ENCODE peak calls at places on chromosomes 2 and 18, in four cellular contexts. C is coronary artery; F is uterus; V is CD8-positive, alpha-beta memory T cell. G is an unnamed sample.

GRCh38 chr2:55843096-55843991 is 80.2 kb downstream of the EFEMP1 start:
- DNase-seq in C (no peak), F (no peak), V (no peak), G (no peak)

GRCh38 chr2:205972113-205972512 is 113.9 kb downstream of the INO80D start:
- DNase-seq in C (no peak), F (no peak), V (no peak), G (no peak)

GRCh38 chr2:17543848-17544645 is 3.6 kb downstream of the VSNL1 start:
- DNase-seq in C (no peak), F (no peak), V (no peak), G (no peak)

GRCh38 chr2:238382381-238382781 is 44.3 kb upstream of the ASB1 start:
- DNase-seq in C (no peak), F (no peak), V (no peak), G (no peak)

GRCh38 chr18:12703714-12704113 is 872 bp downstream of the PSMG2 start:
- DNase-seq in C (no peak), F (no peak), V (no peak), G (no peak)

GRCh38 chr18:73407506-73407905 is 539.7 kb upstream of the NETO1 start:
- DNase-seq in C (no peak), F (peak; percentile 14), V (no peak), G (no peak)

GRCh38 chr2:144848404-144848803 is 328.5 kb upstream of the ZEB2 start:
- DNase-seq in C (no peak), F (no peak), V (no peak), G (no peak)

GRCh38 chr18:48955528-48956261 is 4.9 kb upstream of the SMAD7 start:
- DNase-seq in C (peak; percentile 88), F (peak; percentile 69), V (peak; percentile 54), G (peak; percentile 92)

GRCh38 chr2:155250800-155251199 is 552.3 kb downstream of the KCNJ3 start:
- DNase-seq in C (no peak), F (no peak), V (no peak), G (no peak)

GRCh38 chr2:218281449-218281848 is 10.9 kb downstream of the TMBIM1 start:
- DNase-seq in C (no peak), F (no peak), V (no peak), G (no peak)

GRCh38 chr2:19354417-19355022 is 3.9 kb downstream of the OSR1 start:
- DNase-seq in C (no peak), F (no peak), V (no peak), G (no peak)

GRCh38 chr2:152036611-152037469 is 62.0 kb downstream of the CACNB4 start:
- DNase-seq in C (no peak), F (peak; percentile 62), V (no peak), G (peak; percentile 71)

GRCh38 chr2:151053661-151053990 is 208.0 kb downstream of the RBM43 start:
- DNase-seq in C (no peak), F (no peak), V (no peak), G (no peak)

GRCh38 chr18:74139888-74140287 is 7.7 kb downstream of the FBXO15 start:
- DNase-seq in C (no peak), F (no peak), V (no peak), G (no peak)

GRCh38 chr2:101679801-101680487 is 17.6 kb upstream of the MAP4K4 start:
- DNase-seq in C (no peak), F (no peak), V (no peak), G (no peak)

GRCh38 chr2:47422560-47422959 is 19.6 kb downstream of the MSH2 start:
- DNase-seq in C (no peak), F (no peak), V (no peak), G (no peak)

GRCh38 chr2:233117351-233117750 is 57.2 kb downstream of the INPP5D start:
- DNase-seq in C (no peak), F (no peak), V (no peak), G (no peak)

GRCh38 chr2:218834685-218835084 is 3.1 kb upstream of the PRKAG3 start:
- DNase-seq in C (peak; percentile 54), F (no peak), V (no peak), G (peak; percentile 21)

GRCh38 chr2:134917219-134917957 is 1.2 kb upstream of the CCNT2 start:
- DNase-seq in C (peak; percentile 75), F (peak; percentile 19), V (no peak), G (no peak)

GRCh38 chr2:141534671-141535359 is 596.0 kb downstream of the LRP1B start:
- DNase-seq in C (no peak), F (no peak), V (no peak), G (no peak)

GRCh38 chr2:241645915-241646250 is 8.4 kb downstream of the ATG4B start:
- DNase-seq in C (no peak), F (no peak), V (no peak), G (no peak)

GRCh38 chr2:7456762-7457161 is 539.5 kb downstream of the RNF144A start:
- DNase-seq in C (no peak), F (no peak), V (no peak), G (no peak)

GRCh38 chr2:233643128-233643527 is 6.9 kb downstream of the UGT1A10 start:
- DNase-seq in C (no peak), F (no peak), V (no peak), G (no peak)

GRCh38 chr2:79713131-79713785 is 200.4 kb downstream of the CTNNA2 start:
- DNase-seq in C (no peak), F (no peak), V (no peak), G (no peak)

GRCh38 chr2:231047922-231048544 is 8.6 kb upstream of the PSMD1 start:
- DNase-seq in C (no peak), F (no peak), V (no peak), G (no peak)

GRCh38 chr2:150076281-150076680 is 411.2 kb downstream of the RND3 start:
- DNase-seq in C (no peak), F (no peak), V (no peak), G (no peak)

GRCh38 chr2:114025030-114025429 is 135.1 kb downstream of the ACTR3 start:
- DNase-seq in C (no peak), F (no peak), V (no peak), G (no peak)

GRCh38 chr2:85240055-85240454 is 87.7 kb downstream of the TGOLN2 start:
- DNase-seq in C (no peak), F (no peak), V (no peak), G (no peak)

GRCh38 chr2:200081221-200081620 is 125.8 kb downstream of the MAIP1 start:
- DNase-seq in C (no peak), F (no peak), V (no peak), G (no peak)

GRCh38 chr18:74698881-74699280 is 101.2 kb downstream of the ZNF407 start:
- DNase-seq in C (no peak), F (no peak), V (no peak), G (no peak)

GRCh38 chr2:165064743-165065142 is 109.4 kb upstream of the SLC38A11 start:
- DNase-seq in C (no peak), F (no peak), V (no peak), G (no peak)

GRCh38 chr2:165069131-165069530 is 113.8 kb upstream of the SLC38A11 start:
- DNase-seq in C (no peak), F (no peak), V (no peak), G (no peak)

GRCh38 chr2:165070089-165070488 is 114.8 kb upstream of the SLC38A11 start:
- DNase-seq in C (no peak), F (no peak), V (no peak), G (no peak)

GRCh38 chr2:165067958-165068612 is 112.8 kb upstream of the SLC38A11 start:
- DNase-seq in C (no peak), F (no peak), V (no peak), G (peak; percentile 76)
- H3K4me3 ChIP-seq in C (peak overlapping the region; percentile 33), F (no peak overlapping the region), V (no peak overlapping the region), G (no peak overlapping the region)

GRCh38 chr18:11002796-11003195 is 146.6 kb downstream of the PIEZO2 start:
- DNase-seq in C (no peak), F (no peak), V (no peak), G (no peak)

GRCh38 chr18:11004294-11004693 is 145.1 kb downstream of the PIEZO2 start:
- DNase-seq in C (no peak), F (no peak), V (no peak), G (no peak)

GRCh38 chr18:11004951-11005350 is 144.4 kb downstream of the PIEZO2 start:
- DNase-seq in C (no peak), F (no peak), V (no peak), G (no peak)

GRCh38 chr18:11008544-11008943 is 140.8 kb downstream of the PIEZO2 start:
- DNase-seq in C (no peak), F (no peak), V (no peak), G (no peak)

GRCh38 chr18:11005528-11005927 is 143.8 kb downstream of the PIEZO2 start:
- DNase-seq in C (no peak), F (no peak), V (no peak), G (no peak)
- H3K27ac ChIP-seq in C (no peak overlapping the region), F (no peak overlapping the region), V (no peak overlapping the region), G (no peak overlapping the region)

DNA sequence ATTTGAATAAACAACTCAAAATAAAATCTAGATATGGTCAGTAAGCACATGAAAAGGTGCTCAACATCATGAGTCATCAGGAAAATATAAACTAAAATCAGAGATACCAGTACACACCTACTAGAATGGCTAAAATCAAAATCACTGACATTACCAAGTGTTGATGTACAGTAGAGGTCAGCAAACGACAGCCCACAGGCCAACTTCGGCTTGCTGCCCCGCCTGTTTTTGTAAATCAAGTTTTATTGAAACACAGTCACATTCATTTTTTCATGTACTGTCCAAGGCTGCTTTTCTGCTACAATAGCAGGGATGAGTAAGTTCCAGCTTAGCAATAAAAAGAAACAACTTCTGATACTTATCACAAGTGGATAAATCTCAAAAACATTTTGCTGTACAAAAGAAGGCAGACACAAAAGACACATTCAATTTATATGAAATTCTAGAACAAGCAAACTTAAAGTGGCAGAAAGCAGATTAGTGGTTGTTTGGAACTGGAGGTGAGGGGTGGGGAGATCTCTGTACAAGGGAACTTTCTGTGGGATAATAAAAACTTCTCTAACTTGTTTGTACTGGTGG is 32.1 kb downstream of the TRAK2 start:
- DNase-seq in C (no peak), F (no peak), V (no peak), G (no peak)
- H3K4me3 ChIP-seq in C (no peak overlapping the region), F (no peak overlapping the region), V (no peak overlapping the region), G (no peak overlapping the region)

DNA sequence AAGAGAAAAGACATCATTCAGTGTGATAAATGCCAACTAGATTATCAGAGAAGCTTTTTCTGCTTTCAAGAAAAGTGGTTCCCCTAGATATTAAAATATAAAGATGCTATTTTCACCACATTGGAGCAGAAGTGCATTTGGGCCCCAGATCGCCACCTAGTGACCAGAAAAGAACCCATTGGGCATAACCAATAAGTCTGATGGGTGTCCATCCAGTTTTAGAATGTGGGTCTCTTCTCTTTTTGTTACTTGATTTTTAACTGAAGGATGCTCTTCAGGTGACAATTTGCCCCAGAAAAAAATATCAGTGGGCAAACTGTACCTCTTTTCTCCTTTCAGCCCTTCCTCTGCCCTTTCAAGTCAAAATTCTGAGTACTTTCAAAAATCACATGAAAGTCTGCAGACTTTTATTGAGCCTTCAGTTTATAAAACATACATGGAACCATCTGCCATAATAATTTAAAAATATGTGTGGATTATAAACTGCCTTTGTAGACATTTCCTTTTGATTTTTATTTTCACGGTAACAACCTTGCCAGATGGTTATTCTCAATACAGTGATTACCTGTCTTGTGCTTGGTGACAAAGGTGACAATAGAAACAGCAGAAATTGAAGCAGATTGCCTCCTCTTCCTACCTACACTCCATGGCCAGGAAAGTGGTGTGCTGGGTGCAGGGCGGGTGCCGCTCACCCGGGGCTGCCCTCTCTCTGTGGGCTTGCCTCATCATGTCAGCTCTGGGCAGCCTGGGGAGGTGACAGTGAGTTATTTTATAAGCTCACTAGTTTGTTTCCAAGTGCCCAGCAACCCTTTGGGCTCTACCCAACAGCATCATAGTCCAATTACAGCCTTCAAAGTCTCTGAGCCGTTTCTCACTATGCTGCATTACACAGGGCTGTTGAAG is 124.5 kb downstream of the DCDC2C start:
- DNase-seq in C (no peak), F (no peak), V (no peak), G (no peak)
- H3K27ac ChIP-seq in C (no peak overlapping the region), F (no peak overlapping the region), V (no peak overlapping the region), G (no peak overlapping the region)

G was measured in aorta.